ENCODE peak calls at places on chromosome 7, in eight cellular contexts. X is OCI-LY7, B is AG04449, T is dorsolateral prefrontal cortex, O is mucosa of descending colon, P is cardiac muscle cell, R is IMR-90, I is foreskin fibroblast. Z is an unnamed sample.
A peak's percentile ranks its signal among the peaks of the same experiment; 100 is the strongest.

GRCh38 chr7:159120540-159120919 is 24.1 kb downstream of the VIPR2 start:
- DNase-seq in I (no peak), O (no peak), R (no peak), T (no peak), B (no peak), X (no peak), P (no peak), Z (no peak)

GRCh38 chr7:3408814-3409595 is 108.0 kb downstream of the SDK1 start:
- DNase-seq in P (no peak), O (no peak), X (no peak), R (no peak), B (no peak), T (no peak), I (no peak), Z (no peak)

GRCh38 chr7:30989824-30990140 is 26.0 kb downstream of the GHRHR start:
- DNase-seq in I (no peak), X (no peak), T (no peak), O (no peak), P (no peak), R (no peak), B (no peak), Z (no peak)

GRCh38 chr7:16492513-16493062 is 27.1 kb upstream of the SOSTDC1 start:
- DNase-seq in P (peak; percentile 52), T (no peak), B (no peak), X (no peak), R (peak; percentile 46), I (no peak), O (no peak), Z (no peak)

GRCh38 chr7:139682136-139683013 is 95.4 kb downstream of the HIPK2 start:
- DNase-seq in T (no peak), O (no peak), B (peak; percentile 53), I (peak; percentile 75), X (no peak), R (peak; percentile 92), P (peak; percentile 54), Z (peak; percentile 51)

GRCh38 chr7:29511851-29512250 is 51.8 kb upstream of the PRR15 start:
- DNase-seq in P (no peak), X (no peak), B (no peak), R (no peak), O (no peak), T (no peak), I (no peak), Z (no peak)

GRCh38 chr7:35906191-35906908 is 105.5 kb downstream of the SEPTIN7 start:
- DNase-seq in T (peak; percentile 50), X (peak; percentile 82), I (peak; percentile 58), R (peak; percentile 81), P (peak; percentile 89), B (peak; percentile 36), O (no peak), Z (peak; percentile 51)

GRCh38 chr7:149003560-149004305 is 24.6 kb downstream of the PDIA4 start:
- DNase-seq in P (no peak), X (no peak), I (no peak), R (no peak), B (no peak), T (no peak), O (no peak), Z (no peak)

GRCh38 chr7:75989084-75989725 is 5.2 kb downstream of the TMEM120A start:
- DNase-seq in P (no peak), I (no peak), X (no peak), T (no peak), B (no peak), R (no peak), O (no peak), Z (peak; percentile 38)

GRCh38 chr7:139613971-139614411 is 90.5 kb downstream of the CLEC2L start:
- DNase-seq in R (no peak), P (no peak), X (no peak), I (no peak), T (no peak), O (no peak), B (no peak), Z (no peak)

GRCh38 chr7:32070406-32071360 is at the start of gene PDE1C:
- DNase-seq in O (no peak), P (peak; percentile 27), X (no peak), T (peak; percentile 66), I (no peak), R (peak; percentile 19), B (no peak), Z (no peak)

GRCh38 chr7:133300811-133301210 is 47.9 kb downstream of the EXOC4 start:
- DNase-seq in T (no peak), R (peak; percentile 49), I (no peak), X (no peak), P (peak; percentile 15), O (no peak), B (no peak), Z (no peak)
- TF ChIP-seq CTCF in T (no peak), R (no peak), I (no peak), X (no peak), P (no peak), O (no peak), B (no peak), Z (no peak)

GRCh38 chr7:135232720-135233119 is 918 bp upstream of the STRA8 start:
- DNase-seq in T (no peak), O (no peak), X (peak; percentile 26), P (no peak), I (no peak), B (no peak), R (no peak), Z (no peak)
- TF ChIP-seq CTCF in T (no peak), O (no peak), X (peak; percentile 72), P (no peak), I (peak; percentile 6), B (no peak), R (no peak), Z (no peak)

DNA sequence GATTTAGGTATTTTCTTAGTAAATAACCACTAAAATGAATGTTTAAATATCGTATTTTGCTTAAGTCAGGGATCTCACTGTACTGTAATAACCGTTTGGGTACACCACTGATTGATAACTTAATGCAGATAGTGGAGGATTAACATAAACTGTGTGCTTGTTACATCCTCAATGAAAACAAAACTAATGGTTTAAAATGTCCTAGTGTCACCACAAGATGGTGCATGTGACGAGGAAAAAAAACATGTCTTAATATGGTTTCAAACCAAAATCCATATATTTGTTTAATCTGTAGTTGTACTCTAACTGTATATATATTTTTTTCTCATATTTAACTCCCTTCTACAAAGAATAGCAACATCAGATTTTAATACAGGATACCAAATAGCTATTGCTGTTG is 19.2 kb downstream of the ARMC10 start:
- DNase-seq in X (no peak), O (no peak), R (no peak), T (no peak), B (no peak), I (no peak), P (peak; percentile 10), Z (no peak)
- TF ChIP-seq CTCF in X (peak; percentile 57), O (no peak), R (peak; percentile 22), T (peak; percentile 70), B (no peak), I (no peak), P (peak; percentile 15), Z (no peak)

GRCh38 chr7:21526448-21526847 is 16.4 kb upstream of the DNAH11 start:
- DNase-seq in O (no peak), T (no peak), R (no peak), X (no peak), I (no peak), P (no peak), B (no peak), Z (no peak)

GRCh38 chr7:21524680-21525079 is 18.2 kb upstream of the DNAH11 start:
- DNase-seq in P (no peak), R (no peak), B (no peak), T (no peak), I (no peak), O (no peak), X (no peak), Z (no peak)

DNA sequence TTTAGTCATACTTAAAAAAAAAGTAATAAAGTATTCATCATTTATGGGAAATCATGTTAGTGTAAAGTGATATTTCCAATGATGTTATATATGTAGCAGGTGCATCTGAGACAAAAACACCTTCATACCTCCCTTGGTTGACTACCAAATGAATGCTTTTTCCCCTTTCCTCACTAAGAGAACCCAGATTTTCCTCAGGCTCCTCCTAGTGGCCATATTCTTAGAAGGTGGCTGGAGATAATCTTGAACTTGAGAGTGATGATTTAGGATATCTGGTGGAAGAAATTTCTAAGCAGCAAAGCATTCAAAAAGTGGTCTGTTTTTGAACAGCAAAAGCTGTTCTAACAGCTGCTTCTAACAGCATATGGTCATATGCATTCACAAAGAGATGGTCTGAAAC is 16.8 kb upstream of the DNAH11 start:
- DNase-seq in R (peak; percentile 5), X (peak; percentile 18), I (no peak), B (no peak), O (no peak), P (peak; percentile 3), T (no peak), Z (no peak)
- TF ChIP-seq CTCF in R (peak; percentile 30), X (peak; percentile 67), I (peak; percentile 34), B (peak; percentile 34), O (no peak), P (peak; percentile 44), T (no peak), Z (peak; percentile 63)

GRCh38 chr7:101507327-101507726 is 121.8 kb downstream of the MYL10 start:
- DNase-seq in T (no peak), I (no peak), B (no peak), X (peak; percentile 20), P (no peak), R (no peak), O (no peak), Z (no peak)

GRCh38 chr7:101511965-101512364 is 117.1 kb downstream of the MYL10 start:
- DNase-seq in R (no peak), O (no peak), X (no peak), P (no peak), B (no peak), T (no peak), I (no peak), Z (no peak)

GRCh38 chr7:101510297-101510696 is 118.8 kb downstream of the MYL10 start:
- DNase-seq in X (no peak), T (no peak), O (no peak), P (no peak), I (no peak), R (no peak), B (no peak), Z (no peak)

GRCh38 chr7:101506531-101506930 is 122.6 kb downstream of the MYL10 start:
- DNase-seq in T (no peak), X (no peak), P (no peak), I (no peak), O (no peak), R (peak; percentile 12), B (no peak), Z (no peak)

GRCh38 chr7:101507791-101508252 is 121.3 kb downstream of the MYL10 start:
- DNase-seq in P (peak; percentile 63), O (no peak), T (no peak), B (no peak), X (peak; percentile 87), I (no peak), R (peak; percentile 42), Z (no peak)
- TF ChIP-seq CTCF in P (peak; percentile 71), O (peak; percentile 29), T (peak; percentile 55), B (peak; percentile 55), X (peak; percentile 100), I (peak; percentile 79), R (peak; percentile 88), Z (peak; percentile 43)

Z was measured in CD14-positive monocyte.